ENCODE peak calls at places on chromosomes 13 and 19, in four cellular contexts. S is lower lobe of right lung, K is neuronal stem cell, Z is DND-41. N is an unnamed sample. For H3K4me1 and H3K27me3, the result is how much of the 10 kb centered on the place peaks cover.

GRCh38 chr13:99432637-99433542 is 68.4 kb upstream of the TM9SF2 start:
- DNase-seq in S (peak), K (peak), Z (peak), N (peak)

GRCh38 chr13:33174491-33174890 is 111.1 kb downstream of the STARD13 start:
- DNase-seq in S (no peak), K (no peak), Z (no peak), N (no peak)

GRCh38 chr13:83613524-83613923 is 268.8 kb downstream of the SLITRK1 start:
- DNase-seq in S (peak), K (no peak), Z (no peak), N (peak)

GRCh38 chr13:92074658-92075057 is 676.2 kb downstream of the GPC5 start:
- DNase-seq in S (no peak), K (peak), Z (no peak), N (no peak)

GRCh38 chr13:20073775-20074174 is 87.1 kb downstream of the GJA3 start:
- DNase-seq in S (no peak), K (no peak), Z (no peak), N (no peak)

GRCh38 chr13:51805925-51806324 is 2.0 kb upstream of the DHRS12 start:
- DNase-seq in S (no peak), K (no peak), Z (no peak), N (no peak)

GRCh38 chr13:65036999-65037398 is 2193.1 kb downstream of the PCDH9 start:
- DNase-seq in S (no peak), K (no peak), Z (no peak), N (no peak)

GRCh38 chr13:26377038-26377437 is 123.1 kb downstream of the CDK8 start:
- DNase-seq in S (no peak), K (peak), Z (peak), N (peak)

GRCh38 chr13:101492251-101492910 is 39.9 kb downstream of the ITGBL1 start:
- DNase-seq in S (no peak), K (peak), Z (no peak), N (no peak)

GRCh38 chr13:49629196-49629938 is 1.1 kb downstream of the ARL11 start:
- DNase-seq in S (no peak), K (no peak), Z (no peak), N (no peak)

GRCh38 chr13:76887070-76887563 is 912 bp upstream of the KCTD12 start:
- DNase-seq in S (no peak), K (peak), Z (no peak), N (peak)

GRCh38 chr13:113186061-113186900 is 22.2 kb downstream of the PCID2 start:
- DNase-seq in S (no peak), K (no peak), Z (no peak), N (no peak)

GRCh38 chr19:47421844-47422395 is 2.6 kb upstream of the MEIS3 start:
- DNase-seq in S (no peak), K (no peak), Z (no peak), N (no peak)

GRCh38 chr19:54485846-54486245 is 12.8 kb upstream of the CDC42EP5 start:
- DNase-seq in S (no peak), K (no peak), Z (no peak), N (no peak)
- H3K4me1 ChIP-seq in S (under half), K (under half), Z (under half), N (under half)

GRCh38 chr13:28534210-28534609 is 39.3 kb upstream of the FLT1 start:
- DNase-seq in S (no peak), K (no peak), Z (no peak), N (no peak)

GRCh38 chr13:28534801-28535200 is 39.9 kb upstream of the FLT1 start:
- DNase-seq in S (no peak), K (no peak), Z (no peak), N (no peak)

GRCh38 chr13:28532226-28533048 is 37.5 kb upstream of the FLT1 start:
- DNase-seq in S (peak), K (peak), Z (no peak), N (peak)

GRCh38 chr13:28533049-28533436 is 38.1 kb upstream of the FLT1 start:
- DNase-seq in S (no peak), K (peak), Z (no peak), N (no peak)

DNA sequence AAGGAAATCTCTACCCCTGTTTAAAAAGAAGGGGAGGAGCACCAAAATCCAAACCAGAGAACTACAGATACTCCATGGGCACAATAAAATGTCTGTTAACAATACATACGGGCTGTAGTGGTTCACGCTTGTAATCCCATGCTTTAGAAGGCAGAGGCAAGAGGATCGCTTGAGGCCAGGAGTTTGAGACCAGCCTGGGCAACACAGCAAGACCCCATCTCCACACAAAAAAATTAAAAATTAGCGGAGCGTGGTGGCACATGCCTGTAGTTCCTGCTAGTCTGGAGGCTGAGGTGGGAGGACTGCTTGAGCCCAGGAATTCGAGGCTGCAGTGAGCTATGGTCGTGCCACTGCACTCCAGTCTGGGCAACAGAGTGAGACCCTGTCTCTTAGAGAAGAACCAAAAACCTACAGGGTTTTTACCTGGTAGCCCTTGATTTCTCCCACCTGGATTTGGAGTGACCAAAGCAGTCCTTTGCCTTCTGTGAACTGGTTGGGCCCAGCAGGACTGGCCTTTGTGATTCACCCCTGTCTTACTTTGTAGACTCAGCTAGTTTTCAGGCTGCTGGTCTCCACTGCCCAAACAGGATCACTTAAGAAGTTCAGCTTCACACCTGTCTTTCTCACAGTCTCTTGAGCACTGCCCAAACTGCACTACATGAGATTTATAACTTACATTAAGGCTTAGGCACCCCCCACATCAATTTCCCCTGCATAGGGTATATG is 38.7 kb upstream of the FLT1 start:
- DNase-seq in S (no peak), K (no peak), Z (no peak), N (no peak)
- H3K27me3 ChIP-seq in S (under half), K (under half), Z (under half), N (under half)

DNA sequence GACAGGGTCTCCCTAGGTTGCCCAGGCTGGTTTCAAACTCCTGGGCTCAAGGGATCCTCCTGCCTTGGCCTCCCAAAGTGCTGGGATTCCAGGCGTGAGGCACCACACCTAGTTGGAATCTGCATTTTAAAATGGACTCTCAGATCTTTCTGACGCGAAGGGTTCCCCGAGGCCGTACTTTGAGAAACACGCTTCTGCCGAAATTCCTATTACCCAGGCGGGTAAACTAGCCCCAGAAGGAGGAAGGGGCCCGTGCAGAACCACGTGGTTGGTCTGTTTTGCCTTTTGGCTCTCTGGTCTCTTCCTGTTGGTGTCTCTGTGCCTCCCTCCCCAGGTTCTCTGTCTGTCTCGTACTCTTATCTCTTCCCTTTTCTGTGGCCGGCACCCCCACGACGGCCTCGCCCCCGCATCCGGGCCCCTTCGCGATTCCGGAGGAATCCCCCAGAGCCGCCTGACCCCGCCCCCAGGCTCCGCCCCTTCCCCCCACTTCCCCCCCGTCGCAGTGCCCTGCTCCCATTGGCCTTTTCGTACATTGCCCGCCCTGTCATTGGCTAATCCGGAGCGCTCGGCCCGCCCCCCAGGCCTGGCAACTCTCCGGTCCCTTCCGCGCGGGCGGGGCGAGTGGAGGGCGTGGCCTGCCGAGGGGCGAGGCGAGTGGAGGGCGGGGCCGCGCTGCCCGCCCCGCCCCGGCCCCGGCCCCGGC is at the start of gene TNFAIP8L1:
- DNase-seq in S (peak), K (peak), Z (peak), N (peak)
- H3K4me1 ChIP-seq in S (under half), K (under half), Z (under half), N (under half)

GRCh38 chr19:17602872-17603552 is 47.6 kb downstream of the COLGALT1 start:
- DNase-seq in S (no peak), K (no peak), Z (no peak), N (no peak)
- H3K27me3 ChIP-seq in S (under half), K (under half), Z (under half), N (under half)

DNA sequence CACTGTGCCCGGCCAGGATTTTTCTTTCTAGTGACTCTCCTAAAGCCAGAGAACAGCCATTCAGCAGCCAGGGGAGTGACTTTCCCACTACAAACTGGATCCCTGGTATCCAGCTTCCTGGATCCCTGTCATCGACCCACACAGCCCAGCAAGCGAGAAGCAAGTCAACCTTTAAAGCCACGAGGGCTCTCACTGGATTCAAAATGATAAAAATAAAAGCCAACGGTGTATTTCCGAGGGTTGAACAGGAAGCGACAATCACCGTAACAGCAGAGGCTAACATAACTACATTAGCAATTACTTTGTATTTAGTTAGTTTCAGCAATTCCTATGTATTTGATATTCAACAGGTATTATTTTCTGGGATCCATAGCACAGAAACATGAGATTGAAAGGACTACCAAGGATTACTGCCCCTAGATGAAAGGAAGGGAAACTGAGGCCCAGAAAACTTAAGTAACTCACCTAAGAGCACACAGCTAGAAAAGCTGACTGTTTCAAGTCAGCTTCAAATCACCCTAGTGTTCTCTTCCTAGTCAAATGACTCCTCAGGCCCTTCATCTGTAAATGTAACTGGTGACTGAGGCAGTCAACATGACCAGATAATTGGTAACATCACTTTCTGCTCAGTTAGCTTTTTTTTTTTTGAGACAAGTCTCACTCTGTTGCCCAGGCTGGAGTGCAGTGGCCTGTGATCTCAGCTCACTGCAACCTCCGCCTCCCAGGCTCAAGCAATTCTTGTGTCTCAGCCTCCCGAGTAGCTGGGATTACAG is 2.7 kb downstream of the RFX1 start:
- DNase-seq in S (peak), K (no peak), Z (no peak), N (no peak)
- H3K4me1 ChIP-seq in S (under half), K (under half), Z (under half), N (under half)

DNA sequence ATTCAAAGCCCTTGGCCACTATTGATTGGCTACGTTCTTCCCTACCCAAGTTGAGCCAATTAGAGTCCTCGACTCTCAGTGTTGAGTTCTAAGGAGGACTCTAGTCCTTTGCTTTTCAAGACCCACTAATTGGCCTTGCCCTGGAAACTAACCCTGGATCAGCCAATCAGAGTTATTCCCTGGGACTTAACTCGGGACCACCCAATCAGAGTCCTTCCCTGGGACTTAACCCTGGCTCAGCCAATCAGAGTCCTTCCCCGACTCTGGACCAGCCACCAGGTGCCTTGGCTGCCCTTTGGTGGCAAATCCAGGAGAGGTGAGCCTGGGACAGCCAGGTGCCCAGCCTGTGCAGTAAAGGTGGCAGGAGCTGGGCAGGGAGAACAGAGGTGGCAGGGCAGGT is 28.7 kb downstream of the ATP8B3 start:
- DNase-seq in S (no peak), K (no peak), Z (no peak), N (peak)
- H3K27me3 ChIP-seq in S (half or more), K (under half), Z (under half), N (under half)

GRCh38 chr13:45670481-45670880 is 31.6 kb upstream of the CBY2 start:
- DNase-seq in S (no peak), K (no peak), Z (no peak), N (no peak)
- H3K4me1 ChIP-seq in S (under half), K (under half), Z (under half), N (under half)

GRCh38 chr19:6911523-6911922 is 24.1 kb downstream of the ADGRE1 start:
- DNase-seq in S (no peak), K (no peak), Z (no peak), N (no peak)

GRCh38 chr19:6916952-6917351 is 29.6 kb downstream of the ADGRE1 start:
- DNase-seq in S (no peak), K (no peak), Z (no peak), N (no peak)

DNA sequence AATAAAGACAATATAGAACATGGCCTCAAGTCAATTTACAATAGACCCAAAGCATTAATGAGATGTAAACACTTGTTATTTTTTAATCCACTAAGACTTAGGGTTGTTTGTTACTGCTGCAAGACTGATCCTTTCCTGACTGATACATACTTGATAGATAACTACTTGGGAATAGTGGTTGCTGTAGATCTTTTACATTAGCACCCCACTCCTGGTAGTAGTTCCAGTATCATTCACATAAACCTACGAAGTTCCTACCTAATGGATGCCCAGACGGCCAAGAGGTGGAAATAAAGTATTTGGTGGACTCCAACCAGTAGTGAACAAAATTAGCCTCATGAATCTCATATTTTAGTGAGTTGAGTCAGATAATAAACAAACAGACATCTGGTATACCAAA is 26.9 kb downstream of the ADGRE1 start:
- DNase-seq in S (no peak), K (no peak), Z (no peak), N (no peak)
- H3K27me3 ChIP-seq in S (under half), K (under half), Z (under half), N (under half)

GRCh38 chr13:60755380-60756163 is 358.6 kb downstream of the TDRD3 start:
- DNase-seq in S (no peak), K (no peak), Z (no peak), N (no peak)
- H3K4me1 ChIP-seq in S (under half), K (under half), Z (under half), N (under half)

DNA sequence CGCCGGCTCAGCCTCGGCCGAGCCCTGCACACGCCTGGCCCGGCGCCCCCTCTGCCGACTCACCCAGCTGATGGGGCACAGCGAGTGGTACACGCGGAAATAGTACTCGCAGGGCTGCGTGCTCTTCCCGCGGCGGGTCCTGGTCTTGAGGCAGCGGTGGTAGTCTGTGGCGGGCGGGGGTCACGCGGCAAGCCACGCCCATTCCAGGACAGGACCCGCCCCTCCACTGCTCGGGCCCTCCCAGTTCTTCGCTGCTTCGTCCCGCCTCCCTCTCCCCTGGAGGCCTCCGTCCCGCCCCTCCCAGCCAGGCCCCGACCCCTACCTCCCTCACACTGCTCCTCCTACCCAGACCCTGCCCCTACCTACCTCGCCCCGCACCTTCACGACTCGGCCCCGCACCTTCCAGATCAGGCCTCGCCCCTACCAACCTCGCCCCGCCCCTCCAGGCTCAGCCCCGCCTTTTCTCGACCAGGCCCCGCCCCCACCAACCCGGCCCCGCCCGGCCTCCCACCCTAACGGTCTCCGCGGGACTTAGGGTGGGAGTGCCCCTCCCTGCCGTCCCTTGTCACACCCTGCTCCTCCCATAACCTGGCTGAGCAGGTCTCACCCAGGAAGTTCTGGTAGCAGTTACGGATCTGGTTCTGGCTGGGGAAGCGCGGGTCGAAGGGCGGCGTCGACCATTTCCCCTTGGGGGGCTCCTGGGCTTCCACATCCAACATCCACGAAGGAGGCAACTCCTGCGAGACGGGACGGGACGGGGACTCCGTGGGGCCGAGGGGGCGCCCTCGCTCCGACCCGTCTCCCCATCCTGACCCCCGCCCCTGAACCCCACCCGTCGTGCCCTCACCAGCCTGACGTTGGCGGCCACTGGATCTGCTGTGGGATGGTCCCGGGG is 469 bp downstream of the COX6B2 start:
- DNase-seq in S (peak), K (no peak), Z (no peak), N (peak)
- H3K27me3 ChIP-seq in S (half or more), K (under half), Z (under half), N (under half)